ENCODE peak calls at places on chromosome 2, in six cellular contexts. A, Y, F, V, X and E are unnamed samples.

GRCh38 chr2:214537929-214538328 is 127.1 kb downstream of the VWC2L start:
- DNase-seq in F (no peak), A (no peak), V (no peak), Y (no peak), X (no peak), E (no peak)

GRCh38 chr2:182144039-182144779 is 158.6 kb downstream of the PPP1R1C start:
- DNase-seq in Y (peak; percentile 7), F (no peak), A (no peak), V (no peak), X (no peak), E (no peak)

GRCh38 chr2:45950606-45951005 is 299.1 kb downstream of the PRKCE start:
- DNase-seq in V (no peak), Y (no peak), A (no peak), F (no peak), X (no peak), E (no peak)

GRCh38 chr2:67719351-67719750 is 322.2 kb downstream of the ETAA1 start:
- DNase-seq in Y (no peak), V (no peak), F (no peak), X (no peak), A (no peak), E (no peak)

GRCh38 chr2:212906620-212907019 is 244.8 kb downstream of the IKZF2 start:
- DNase-seq in A (no peak), X (no peak), V (no peak), Y (no peak), F (no peak), E (no peak)

GRCh38 chr2:111100765-111101162 is 19.9 kb upstream of the BCL2L11 start:
- DNase-seq in V (no peak), F (no peak), Y (no peak), A (no peak), X (no peak), E (peak; percentile 78)

GRCh38 chr2:12685145-12685544 is 31.6 kb upstream of the TRIB2 start:
- DNase-seq in A (no peak), Y (no peak), F (no peak), V (no peak), X (no peak), E (no peak)

GRCh38 chr2:11370377-11371098 is 26.1 kb upstream of the ROCK2 start:
- DNase-seq in A (peak; percentile 99), Y (no peak), V (no peak), X (no peak), F (no peak), E (no peak)

GRCh38 chr2:197073701-197074433 is 147.4 kb upstream of the PGAP1 start:
- DNase-seq in Y (no peak), V (no peak), A (no peak), X (no peak), F (no peak), E (no peak)

GRCh38 chr2:10161206-10161931 is 38.8 kb downstream of the RRM2 start:
- DNase-seq in A (no peak), V (no peak), Y (no peak), F (no peak), X (no peak), E (no peak)

GRCh38 chr2:145652546-145652945 is 1132.6 kb upstream of the ZEB2 start:
- DNase-seq in Y (no peak), F (no peak), A (no peak), V (no peak), X (no peak), E (no peak)
- TF ChIP-seq SP1 in Y (no peak), F (no peak), A (no peak), V (no peak), X (no peak), E (no peak)

DNA sequence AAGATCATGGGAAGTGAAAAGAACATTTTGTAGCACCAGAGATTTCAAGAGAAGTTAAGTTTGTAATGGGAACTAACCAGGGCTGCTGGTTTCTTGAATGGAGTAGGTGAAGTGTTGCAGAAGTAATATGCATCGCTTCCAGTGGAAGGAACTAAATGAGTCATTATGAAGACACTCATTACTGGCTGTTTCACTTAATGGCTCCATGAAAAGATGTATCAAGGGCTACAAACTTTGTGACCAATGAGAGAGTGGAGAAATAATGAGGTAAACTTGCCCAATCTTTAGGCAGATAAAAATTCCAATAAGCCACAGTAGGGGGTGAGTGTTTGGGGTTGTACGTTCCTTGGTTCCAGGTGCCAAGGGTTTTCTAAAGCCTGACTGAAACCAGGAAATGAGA is 380.3 kb upstream of the POU3F3 start:
- DNase-seq in A (no peak), Y (no peak), X (no peak), V (no peak), F (no peak), E (no peak)
- TF ChIP-seq SP1 in A (no peak), Y (no peak), X (no peak), V (no peak), F (no peak), E (no peak)

GRCh38 chr2:3536682-3537632 is 17.6 kb upstream of the ADI1 start:
- DNase-seq in F (peak; percentile 68), A (peak; percentile 82), Y (peak; percentile 56), X (peak; percentile 79), V (peak; percentile 26), E (no peak)

GRCh38 chr2:3533836-3534235 is 14.5 kb upstream of the ADI1 start:
- DNase-seq in X (no peak), F (peak; percentile 17), V (no peak), Y (no peak), A (no peak), E (no peak)

GRCh38 chr2:3534251-3534814 is 15.0 kb upstream of the ADI1 start:
- DNase-seq in V (no peak), A (no peak), Y (no peak), X (no peak), F (no peak), E (no peak)

GRCh38 chr2:3535794-3536681 is 16.7 kb upstream of the ADI1 start:
- DNase-seq in A (peak; percentile 88), V (peak; percentile 26), Y (no peak), F (no peak), X (peak; percentile 66), E (no peak)

GRCh38 chr2:3535467-3535793 is 16.1 kb upstream of the ADI1 start:
- DNase-seq in F (no peak), A (no peak), Y (no peak), V (no peak), X (no peak), E (no peak)
- TF ChIP-seq SP1 in F (no peak), A (no peak), Y (no peak), V (no peak), X (no peak), E (no peak)

GRCh38 chr2:172861632-172862031 is 126.0 kb downstream of the RAPGEF4 start:
- DNase-seq in F (no peak), Y (no peak), X (no peak), A (no peak), V (no peak), E (no peak)

GRCh38 chr2:172865422-172865821 is 129.8 kb downstream of the RAPGEF4 start:
- DNase-seq in F (no peak), A (no peak), Y (no peak), V (no peak), X (no peak), E (no peak)

GRCh38 chr2:172862077-172862476 is 126.4 kb downstream of the RAPGEF4 start:
- DNase-seq in Y (no peak), X (no peak), F (no peak), A (no peak), V (no peak), E (no peak)

GRCh38 chr2:172863341-172863740 is 127.7 kb downstream of the RAPGEF4 start:
- DNase-seq in F (no peak), Y (no peak), X (no peak), V (no peak), A (no peak), E (no peak)

GRCh38 chr2:172864182-172864581 is 128.5 kb downstream of the RAPGEF4 start:
- DNase-seq in V (peak; percentile 8), A (peak; percentile 13), F (peak; percentile 81), Y (peak; percentile 44), X (peak; percentile 56), E (peak; percentile 3)
- TF ChIP-seq SP1 in V (no peak), A (no peak), F (no peak), Y (no peak), X (no peak), E (no peak)

GRCh38 chr2:241505781-241506201 is 2.6 kb downstream of the STK25 start:
- DNase-seq in A (no peak), Y (no peak), X (no peak), V (no peak), F (no peak), E (no peak)

GRCh38 chr2:241507430-241508239 is 749 bp downstream of the STK25 start:
- DNase-seq in A (peak; percentile 62), Y (peak; percentile 73), V (no peak), F (peak; percentile 60), X (peak; percentile 50), E (no peak)

GRCh38 chr2:241505086-241505780 is 3.2 kb downstream of the STK25 start:
- DNase-seq in A (no peak), X (no peak), F (no peak), V (no peak), Y (no peak), E (no peak)

GRCh38 chr2:241508240-241508509 is 209 bp downstream of the STK25 start:
- DNase-seq in F (no peak), X (peak; percentile 76), Y (no peak), V (no peak), A (no peak), E (no peak)

GRCh38 chr2:241506793-241507429 is 1.5 kb downstream of the STK25 start:
- DNase-seq in X (no peak), F (peak; percentile 23), A (no peak), V (no peak), Y (no peak), E (no peak)
- TF ChIP-seq SP1 in X (no peak), F (no peak), A (no peak), V (no peak), Y (no peak), E (no peak)

GRCh38 chr2:70716951-70717350 is 51.0 kb downstream of the ADD2 start:
- DNase-seq in Y (no peak), V (no peak), A (no peak), F (no peak), X (no peak), E (no peak)
- TF ChIP-seq SP1 in Y (no peak), V (no peak), A (no peak), F (no peak), X (no peak), E (no peak)

DNA sequence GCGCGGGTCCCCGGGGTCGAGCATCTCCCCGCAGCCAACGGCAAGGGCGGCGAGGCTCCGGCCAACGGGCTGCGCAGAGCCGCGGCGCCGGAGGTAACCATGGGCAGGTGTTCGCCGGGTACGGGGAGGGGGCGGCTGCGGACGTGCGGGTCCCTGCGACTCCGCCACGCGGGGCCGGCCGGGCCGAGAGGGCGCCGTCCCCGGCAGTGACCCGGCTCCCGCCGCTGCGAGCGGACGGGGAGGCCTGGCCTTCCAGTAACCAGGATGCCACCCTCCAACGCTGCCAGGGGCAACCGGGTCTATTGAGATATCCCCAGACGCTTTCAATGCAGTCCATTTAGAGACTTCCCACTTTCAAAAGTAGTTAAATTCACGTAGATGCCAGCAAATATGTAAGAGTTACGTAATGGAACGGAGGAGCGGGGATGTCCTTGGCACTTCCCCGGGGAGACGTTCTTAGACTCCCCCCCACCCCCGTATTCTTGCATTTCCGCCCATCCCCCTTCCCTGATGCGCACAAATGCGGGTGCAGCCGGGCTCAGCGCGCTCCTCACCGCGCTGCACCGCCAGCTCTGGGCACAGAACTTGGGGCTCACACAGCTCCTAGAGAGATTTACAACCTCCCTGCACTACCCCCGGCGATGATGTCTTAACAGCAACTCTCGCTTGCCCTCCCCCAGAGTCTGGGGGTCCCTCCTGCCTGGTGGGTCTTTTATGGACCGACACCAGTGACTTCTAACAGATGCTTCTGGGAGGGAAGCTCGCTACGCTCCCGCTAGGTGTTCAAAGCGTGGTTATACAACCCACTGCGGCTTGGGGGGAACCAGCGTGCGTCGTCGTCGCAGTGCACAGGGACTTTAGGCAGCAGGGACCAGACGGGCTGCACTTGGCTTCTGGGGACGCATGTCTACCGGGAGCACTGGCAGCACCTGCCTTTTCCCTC is 657 bp downstream of the SGPP2 start:
- DNase-seq in X (no peak), A (no peak), V (no peak), Y (no peak), F (peak; percentile 42), E (no peak)
- TF ChIP-seq SP1 in X (no peak), A (no peak), V (no peak), Y (no peak), F (no peak), E (no peak)